ENCODE peak calls at places on chromosomes 13 and 19, in seven cellular contexts. One of them, this sample, is unnamed.

GRCh38 chr13:98187862-98188261 is 10.8 kb upstream of the RNF113B start:
- DNase-seq in GM12878: no peak
- DNase-seq in SK-N-SH: no peak
- DNase-seq in endothelial cell of umbilical vein: no peak
- DNase-seq in K562: no peak
- DNase-seq in HCT116: no peak
- DNase-seq in H1: no peak
- DNase-seq in this sample: no peak

GRCh38 chr13:31807090-31807541 is 67.8 kb downstream of the RXFP2 start:
- DNase-seq in SK-N-SH: no peak
- DNase-seq in K562: no peak
- DNase-seq in HCT116: no peak
- DNase-seq in endothelial cell of umbilical vein: no peak
- DNase-seq in GM12878: no peak
- DNase-seq in H1: no peak
- DNase-seq in this sample: no peak

GRCh38 chr13:22198656-22199217 is 527.9 kb downstream of the FGF9 start:
- DNase-seq in HCT116: no peak
- DNase-seq in SK-N-SH: no peak
- DNase-seq in endothelial cell of umbilical vein: no peak
- DNase-seq in K562: no peak
- DNase-seq in GM12878: no peak
- DNase-seq in H1: no peak
- DNase-seq in this sample: no peak

GRCh38 chr19:2358548-2359173 is 1.4 kb upstream of the TMPRSS9 start:
- DNase-seq in H1: no peak
- DNase-seq in SK-N-SH: no peak
- DNase-seq in endothelial cell of umbilical vein: no peak
- DNase-seq in GM12878: no peak
- DNase-seq in K562: no peak
- DNase-seq in HCT116: no peak
- DNase-seq in this sample: no peak

GRCh38 chr13:70856706-70857105 is 748.5 kb upstream of the KLHL1 start:
- DNase-seq in K562: no peak
- DNase-seq in GM12878: no peak
- DNase-seq in endothelial cell of umbilical vein: no peak
- DNase-seq in SK-N-SH: no peak
- DNase-seq in H1: no peak
- DNase-seq in HCT116: no peak
- DNase-seq in this sample: no peak

GRCh38 chr13:97430296-97430695 is 3.7 kb upstream of the RAP2A start:
- DNase-seq in GM12878: no peak
- DNase-seq in H1: no peak
- DNase-seq in endothelial cell of umbilical vein: no peak
- DNase-seq in HCT116: no peak
- DNase-seq in K562: no peak
- DNase-seq in SK-N-SH: no peak
- DNase-seq in this sample: no peak

GRCh38 chr13:48653074-48654054 is at the start of gene CYSLTR2:
- DNase-seq in endothelial cell of umbilical vein: peak; percentile 50
- DNase-seq in K562: no peak
- DNase-seq in HCT116: no peak
- DNase-seq in GM12878: peak; percentile 35
- DNase-seq in SK-N-SH: peak; percentile 32
- DNase-seq in H1: no peak
- DNase-seq in this sample: no peak

GRCh38 chr19:12603714-12604113 is 6.9 kb downstream of the ZNF490 start:
- DNase-seq in GM12878: peak; percentile 69
- DNase-seq in endothelial cell of umbilical vein: no peak
- DNase-seq in K562: no peak
- DNase-seq in H1: no peak
- DNase-seq in HCT116: no peak
- DNase-seq in SK-N-SH: no peak
- DNase-seq in this sample: no peak

GRCh38 chr19:41799444-41800000 is 3.1 kb downstream of the CEACAM3 start:
- DNase-seq in H1: no peak
- DNase-seq in SK-N-SH: no peak
- DNase-seq in endothelial cell of umbilical vein: no peak
- DNase-seq in K562: no peak
- DNase-seq in GM12878: no peak
- DNase-seq in HCT116: no peak
- DNase-seq in this sample: peak; percentile 11

GRCh38 chr19:38685666-38686529 is 38.4 kb downstream of the ACTN4 start:
- DNase-seq in H1: no peak
- DNase-seq in HCT116: peak; percentile 28
- DNase-seq in endothelial cell of umbilical vein: peak; percentile 92
- DNase-seq in SK-N-SH: peak; percentile 56
- DNase-seq in GM12878: no peak
- DNase-seq in K562: peak; percentile 44
- DNase-seq in this sample: peak; percentile 65

GRCh38 chr13:112868308-112868707 is 100.7 kb upstream of the MCF2L start:
- DNase-seq in H1: no peak
- DNase-seq in GM12878: no peak
- DNase-seq in K562: no peak
- DNase-seq in SK-N-SH: no peak
- DNase-seq in endothelial cell of umbilical vein: no peak
- DNase-seq in HCT116: no peak
- DNase-seq in this sample: no peak
- TF ChIP-seq POLR2AphosphoS5 in H1: no peak
- TF ChIP-seq POLR2AphosphoS5 in GM12878: no peak
- TF ChIP-seq POLR2AphosphoS5 in K562: no peak
- TF ChIP-seq POLR2AphosphoS5 in SK-N-SH: no peak
- TF ChIP-seq POLR2AphosphoS5 in endothelial cell of umbilical vein: no peak
- TF ChIP-seq POLR2AphosphoS5 in HCT116: no peak
- TF ChIP-seq POLR2AphosphoS5 in this sample: no peak

GRCh38 chr13:50387124-50387581 is 371.9 kb downstream of the KCNRG start:
- DNase-seq in SK-N-SH: peak; percentile 37
- DNase-seq in H1: no peak
- DNase-seq in HCT116: no peak
- DNase-seq in endothelial cell of umbilical vein: no peak
- DNase-seq in GM12878: no peak
- DNase-seq in K562: peak; percentile 65
- DNase-seq in this sample: peak; percentile 25
- TF ChIP-seq MAX in SK-N-SH: no peak
- TF ChIP-seq MAX in H1: no peak
- TF ChIP-seq MAX in HCT116: no peak
- TF ChIP-seq MAX in endothelial cell of umbilical vein: no peak
- TF ChIP-seq MAX in GM12878: no peak
- TF ChIP-seq MAX in K562: no peak
- TF ChIP-seq MAX in this sample: no peak

DNA sequence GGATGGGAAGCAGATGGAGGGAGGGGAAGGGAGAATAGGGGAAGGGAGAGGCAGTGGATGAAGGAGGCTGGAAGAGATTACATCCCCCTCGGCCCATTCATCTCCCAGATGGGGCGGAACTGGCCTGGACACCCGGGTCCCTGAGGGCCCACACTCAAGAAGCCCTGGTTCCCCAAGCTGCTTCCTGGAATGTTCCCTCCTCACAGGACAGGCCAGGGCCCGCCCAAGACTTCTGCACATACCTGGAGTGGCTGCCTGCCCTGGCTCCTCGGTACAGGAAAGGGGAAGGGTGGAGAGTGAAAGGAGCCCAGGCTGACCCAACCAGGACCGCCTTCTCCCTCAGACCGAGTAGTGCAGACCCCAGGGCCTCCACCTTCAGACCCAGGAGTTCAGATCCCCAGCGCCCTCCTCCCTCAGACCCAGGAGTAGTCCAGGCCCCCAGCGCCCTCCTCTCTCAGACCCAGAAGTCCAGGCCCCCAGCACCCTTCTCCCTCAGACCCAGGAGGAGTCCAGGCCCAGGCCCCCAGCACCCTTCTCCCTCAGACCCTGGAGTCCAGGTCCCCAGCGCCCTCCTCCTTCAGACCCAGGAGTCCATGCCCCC is 489 bp downstream of the NTF4 start:
- DNase-seq in SK-N-SH: peak; percentile 24
- DNase-seq in HCT116: no peak
- DNase-seq in K562: no peak
- DNase-seq in GM12878: no peak
- DNase-seq in endothelial cell of umbilical vein: no peak
- DNase-seq in H1: no peak
- DNase-seq in this sample: no peak
- TF ChIP-seq POLR2AphosphoS5 in SK-N-SH: no peak
- TF ChIP-seq POLR2AphosphoS5 in HCT116: no peak
- TF ChIP-seq POLR2AphosphoS5 in K562: no peak
- TF ChIP-seq POLR2AphosphoS5 in GM12878: no peak
- TF ChIP-seq POLR2AphosphoS5 in endothelial cell of umbilical vein: no peak
- TF ChIP-seq POLR2AphosphoS5 in H1: no peak
- TF ChIP-seq POLR2AphosphoS5 in this sample: no peak

DNA sequence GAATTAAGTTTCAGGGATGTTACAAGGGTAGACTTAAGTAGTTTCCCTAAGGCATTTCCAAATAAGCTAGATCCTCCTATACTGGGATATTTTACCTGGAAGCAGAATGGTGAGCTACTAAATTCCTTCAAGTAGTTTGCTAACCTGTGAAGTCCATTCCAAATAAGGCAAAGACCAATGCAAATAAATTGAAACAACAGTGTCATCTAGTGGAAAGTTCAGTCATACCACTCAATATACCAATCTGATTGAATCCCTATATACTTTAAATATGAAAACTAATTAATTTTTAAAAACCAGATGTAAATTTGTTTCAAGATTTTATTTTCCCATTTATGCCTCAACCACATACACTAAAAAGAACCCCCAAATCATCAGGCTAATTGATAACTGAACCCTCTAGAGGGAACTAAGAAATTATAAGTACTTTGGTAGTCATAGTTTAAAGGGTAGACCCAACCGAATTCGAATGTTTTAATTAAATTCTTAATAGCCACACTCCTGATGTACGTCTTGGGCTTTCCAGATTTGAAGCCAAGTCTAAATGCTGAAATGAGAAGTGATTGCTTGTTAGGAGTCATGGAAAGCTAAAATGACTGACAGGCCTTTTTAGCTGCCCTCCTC is 223.7 kb downstream of the TBC1D4 start:
- DNase-seq in endothelial cell of umbilical vein: peak; percentile 65
- DNase-seq in HCT116: peak; percentile 23
- DNase-seq in H1: no peak
- DNase-seq in GM12878: no peak
- DNase-seq in K562: peak; percentile 7
- DNase-seq in SK-N-SH: peak; percentile 36
- DNase-seq in this sample: peak; percentile 16
- TF ChIP-seq MAX in endothelial cell of umbilical vein: no peak
- TF ChIP-seq MAX in HCT116: no peak
- TF ChIP-seq MAX in H1: no peak
- TF ChIP-seq MAX in GM12878: no peak
- TF ChIP-seq MAX in K562: no peak
- TF ChIP-seq MAX in SK-N-SH: no peak
- TF ChIP-seq MAX in this sample: no peak

GRCh38 chr13:26460652-26461051 is 96.8 kb upstream of the WASF3 start:
- DNase-seq in endothelial cell of umbilical vein: no peak
- DNase-seq in HCT116: no peak
- DNase-seq in K562: no peak
- DNase-seq in GM12878: no peak
- DNase-seq in H1: no peak
- DNase-seq in SK-N-SH: no peak
- DNase-seq in this sample: no peak
- TF ChIP-seq POLR2AphosphoS5 in endothelial cell of umbilical vein: no peak
- TF ChIP-seq POLR2AphosphoS5 in HCT116: no peak
- TF ChIP-seq POLR2AphosphoS5 in K562: no peak
- TF ChIP-seq POLR2AphosphoS5 in GM12878: no peak
- TF ChIP-seq POLR2AphosphoS5 in H1: no peak
- TF ChIP-seq POLR2AphosphoS5 in SK-N-SH: no peak
- TF ChIP-seq POLR2AphosphoS5 in this sample: no peak

GRCh38 chr19:4624733-4625362 is 14.5 kb upstream of the TNFAIP8L1 start:
- DNase-seq in GM12878: no peak
- DNase-seq in SK-N-SH: no peak
- DNase-seq in K562: peak; percentile 64
- DNase-seq in H1: no peak
- DNase-seq in HCT116: peak; percentile 65
- DNase-seq in endothelial cell of umbilical vein: peak; percentile 42
- DNase-seq in this sample: peak; percentile 66
- TF ChIP-seq MAX in GM12878: no peak
- TF ChIP-seq MAX in SK-N-SH: no peak
- TF ChIP-seq MAX in K562: no peak
- TF ChIP-seq MAX in H1: no peak
- TF ChIP-seq MAX in HCT116: no peak
- TF ChIP-seq MAX in endothelial cell of umbilical vein: no peak
- TF ChIP-seq MAX in this sample: peak; percentile 33

GRCh38 chr19:40609561-40610395 is 8.6 kb downstream of the LTBP4 start:
- DNase-seq in HCT116: peak; percentile 88
- DNase-seq in endothelial cell of umbilical vein: peak; percentile 61
- DNase-seq in SK-N-SH: peak; percentile 99
- DNase-seq in K562: peak; percentile 96
- DNase-seq in GM12878: peak; percentile 70
- DNase-seq in H1: no peak
- DNase-seq in this sample: peak; percentile 44

GRCh38 chr19:40605201-40605971 is 4.2 kb downstream of the LTBP4 start:
- DNase-seq in SK-N-SH: peak; percentile 78
- DNase-seq in H1: no peak
- DNase-seq in K562: peak; percentile 79
- DNase-seq in HCT116: peak; percentile 78
- DNase-seq in endothelial cell of umbilical vein: no peak
- DNase-seq in GM12878: peak; percentile 48
- DNase-seq in this sample: peak; percentile 22

GRCh38 chr19:40608957-40609356 is 7.8 kb downstream of the LTBP4 start:
- DNase-seq in endothelial cell of umbilical vein: no peak
- DNase-seq in H1: no peak
- DNase-seq in GM12878: no peak
- DNase-seq in K562: no peak
- DNase-seq in SK-N-SH: no peak
- DNase-seq in HCT116: no peak
- DNase-seq in this sample: no peak

GRCh38 chr19:40607898-40608621 is 6.9 kb downstream of the LTBP4 start:
- DNase-seq in HCT116: no peak
- DNase-seq in K562: no peak
- DNase-seq in SK-N-SH: no peak
- DNase-seq in endothelial cell of umbilical vein: no peak
- DNase-seq in H1: no peak
- DNase-seq in GM12878: no peak
- DNase-seq in this sample: no peak

DNA sequence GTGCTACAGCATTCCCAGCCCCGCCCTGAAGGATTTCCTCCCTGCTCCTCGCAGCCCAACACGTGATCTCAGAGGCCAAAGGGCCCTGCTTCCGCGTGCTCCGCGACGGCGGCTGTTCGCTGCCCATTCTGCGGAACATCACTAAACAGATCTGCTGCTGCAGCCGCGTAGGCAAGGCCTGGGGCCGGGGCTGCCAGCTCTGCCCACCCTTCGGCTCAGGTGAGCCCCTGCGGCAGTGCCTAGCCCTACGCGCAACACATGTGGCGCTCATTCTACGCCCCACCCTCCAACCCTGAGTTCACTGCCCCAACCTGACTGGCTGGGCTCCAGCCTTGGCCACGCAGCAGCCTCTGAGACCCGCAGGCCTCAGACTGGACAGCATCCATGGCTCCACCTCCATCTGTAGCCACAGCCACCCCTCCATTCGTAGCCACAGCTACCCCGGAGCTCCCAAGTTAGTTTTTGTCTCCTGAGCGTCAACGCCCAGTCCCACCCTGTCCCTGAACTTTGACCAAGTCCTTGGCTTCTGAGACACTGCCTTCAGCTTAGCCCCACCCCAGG is 6.2 kb downstream of the LTBP4 start:
- DNase-seq in endothelial cell of umbilical vein: no peak
- DNase-seq in HCT116: no peak
- DNase-seq in H1: no peak
- DNase-seq in GM12878: no peak
- DNase-seq in K562: peak; percentile 16
- DNase-seq in SK-N-SH: no peak
- DNase-seq in this sample: no peak
- TF ChIP-seq POLR2AphosphoS5 in endothelial cell of umbilical vein: no peak
- TF ChIP-seq POLR2AphosphoS5 in HCT116: no peak
- TF ChIP-seq POLR2AphosphoS5 in H1: no peak
- TF ChIP-seq POLR2AphosphoS5 in GM12878: no peak
- TF ChIP-seq POLR2AphosphoS5 in K562: no peak
- TF ChIP-seq POLR2AphosphoS5 in SK-N-SH: no peak
- TF ChIP-seq POLR2AphosphoS5 in this sample: no peak